ENCODE peak calls at places on chromosomes 2 and 18, in six cellular contexts. One of them, this sample, is unnamed.

GRCh38 chr18:67665266-67665665 is 148.7 kb upstream of the DSEL start:
- DNase-seq in mammary epithelial cell: peak; percentile 41
- DNase-seq in activated CD8-positive, alpha-beta T cell treated with anti-CD3 and anti-CD28 coated beads for 36 hours: no peak
- DNase-seq in astrocyte of the spinal cord: peak; percentile 34
- DNase-seq in left ventricle myocardium inferior: no peak
- DNase-seq in right atrium auricular region: no peak
- DNase-seq in this sample: no peak

GRCh38 chr18:36441426-36441870 is 143.9 kb downstream of the FHOD3 start:
- DNase-seq in mammary epithelial cell: no peak
- DNase-seq in activated CD8-positive, alpha-beta T cell treated with anti-CD3 and anti-CD28 coated beads for 36 hours: no peak
- DNase-seq in astrocyte of the spinal cord: peak; percentile 20
- DNase-seq in left ventricle myocardium inferior: no peak
- DNase-seq in right atrium auricular region: no peak
- DNase-seq in this sample: no peak

GRCh38 chr2:2273421-2273820 is 57.7 kb downstream of the MYT1L start:
- DNase-seq in mammary epithelial cell: no peak
- DNase-seq in activated CD8-positive, alpha-beta T cell treated with anti-CD3 and anti-CD28 coated beads for 36 hours: no peak
- DNase-seq in astrocyte of the spinal cord: no peak
- DNase-seq in left ventricle myocardium inferior: no peak
- DNase-seq in right atrium auricular region: no peak
- DNase-seq in this sample: no peak

GRCh38 chr2:42722328-42723190 is 41.4 kb downstream of the OXER1 start:
- DNase-seq in mammary epithelial cell: peak; percentile 72
- DNase-seq in activated CD8-positive, alpha-beta T cell treated with anti-CD3 and anti-CD28 coated beads for 36 hours: peak; percentile 71
- DNase-seq in astrocyte of the spinal cord: peak; percentile 86
- DNase-seq in left ventricle myocardium inferior: peak; percentile 18
- DNase-seq in right atrium auricular region: peak; percentile 82
- DNase-seq in this sample: peak; percentile 66

GRCh38 chr2:34099377-34099776 is 500.3 kb upstream of the FAM98A start:
- DNase-seq in mammary epithelial cell: no peak
- DNase-seq in activated CD8-positive, alpha-beta T cell treated with anti-CD3 and anti-CD28 coated beads for 36 hours: no peak
- DNase-seq in astrocyte of the spinal cord: no peak
- DNase-seq in left ventricle myocardium inferior: no peak
- DNase-seq in right atrium auricular region: no peak
- DNase-seq in this sample: no peak

GRCh38 chr2:217273851-217274250 is 414.0 kb upstream of the TNP1 start:
- DNase-seq in mammary epithelial cell: no peak
- DNase-seq in activated CD8-positive, alpha-beta T cell treated with anti-CD3 and anti-CD28 coated beads for 36 hours: no peak
- DNase-seq in astrocyte of the spinal cord: no peak
- DNase-seq in left ventricle myocardium inferior: no peak
- DNase-seq in right atrium auricular region: no peak
- DNase-seq in this sample: no peak

GRCh38 chr18:25503567-25504081 is 151.7 kb upstream of the ZNF521 start:
- DNase-seq in mammary epithelial cell: peak; percentile 55
- DNase-seq in activated CD8-positive, alpha-beta T cell treated with anti-CD3 and anti-CD28 coated beads for 36 hours: no peak
- DNase-seq in astrocyte of the spinal cord: peak; percentile 79
- DNase-seq in left ventricle myocardium inferior: peak; percentile 47
- DNase-seq in right atrium auricular region: peak; percentile 77
- DNase-seq in this sample: no peak

GRCh38 chr2:219402665-219403515 is 15.2 kb upstream of the DNPEP start:
- DNase-seq in mammary epithelial cell: peak; percentile 58
- DNase-seq in activated CD8-positive, alpha-beta T cell treated with anti-CD3 and anti-CD28 coated beads for 36 hours: peak; percentile 79
- DNase-seq in astrocyte of the spinal cord: peak; percentile 81
- DNase-seq in left ventricle myocardium inferior: no peak
- DNase-seq in right atrium auricular region: peak; percentile 80
- DNase-seq in this sample: peak; percentile 81

GRCh38 chr2:240420206-240420899 is 15.1 kb upstream of the GPC1 start:
- DNase-seq in mammary epithelial cell: no peak
- DNase-seq in activated CD8-positive, alpha-beta T cell treated with anti-CD3 and anti-CD28 coated beads for 36 hours: no peak
- DNase-seq in astrocyte of the spinal cord: no peak
- DNase-seq in left ventricle myocardium inferior: no peak
- DNase-seq in right atrium auricular region: no peak
- DNase-seq in this sample: no peak

GRCh38 chr2:170462433-170463205 is 252.5 kb upstream of the SP5 start:
- DNase-seq in mammary epithelial cell: no peak
- DNase-seq in activated CD8-positive, alpha-beta T cell treated with anti-CD3 and anti-CD28 coated beads for 36 hours: no peak
- DNase-seq in astrocyte of the spinal cord: no peak
- DNase-seq in left ventricle myocardium inferior: no peak
- DNase-seq in right atrium auricular region: no peak
- DNase-seq in this sample: no peak

GRCh38 chr2:229733606-229734205 is 19.4 kb upstream of the DNER start:
- DNase-seq in mammary epithelial cell: no peak
- DNase-seq in activated CD8-positive, alpha-beta T cell treated with anti-CD3 and anti-CD28 coated beads for 36 hours: no peak
- DNase-seq in astrocyte of the spinal cord: no peak
- DNase-seq in left ventricle myocardium inferior: no peak
- DNase-seq in right atrium auricular region: no peak
- DNase-seq in this sample: no peak

GRCh38 chr2:2851316-2851715 is 520.2 kb upstream of the MYT1L start:
- DNase-seq in mammary epithelial cell: no peak
- DNase-seq in activated CD8-positive, alpha-beta T cell treated with anti-CD3 and anti-CD28 coated beads for 36 hours: no peak
- DNase-seq in astrocyte of the spinal cord: no peak
- DNase-seq in left ventricle myocardium inferior: no peak
- DNase-seq in right atrium auricular region: no peak
- DNase-seq in this sample: no peak

GRCh38 chr2:25567406-25567805 is 106.0 kb downstream of the DTNB start:
- DNase-seq in mammary epithelial cell: peak; percentile 17
- DNase-seq in activated CD8-positive, alpha-beta T cell treated with anti-CD3 and anti-CD28 coated beads for 36 hours: peak; percentile 40
- DNase-seq in astrocyte of the spinal cord: peak; percentile 65
- DNase-seq in left ventricle myocardium inferior: no peak
- DNase-seq in right atrium auricular region: no peak
- DNase-seq in this sample: peak; percentile 69

GRCh38 chr18:27411911-27412310 is 226.8 kb upstream of the CHST9 start:
- DNase-seq in mammary epithelial cell: peak; percentile 60
- DNase-seq in activated CD8-positive, alpha-beta T cell treated with anti-CD3 and anti-CD28 coated beads for 36 hours: no peak
- DNase-seq in astrocyte of the spinal cord: peak; percentile 24
- DNase-seq in left ventricle myocardium inferior: no peak
- DNase-seq in right atrium auricular region: no peak
- DNase-seq in this sample: no peak

GRCh38 chr2:168002021-168002553 is 245.3 kb downstream of the STK39 start:
- DNase-seq in mammary epithelial cell: peak; percentile 60
- DNase-seq in activated CD8-positive, alpha-beta T cell treated with anti-CD3 and anti-CD28 coated beads for 36 hours: no peak
- DNase-seq in astrocyte of the spinal cord: peak; percentile 53
- DNase-seq in left ventricle myocardium inferior: no peak
- DNase-seq in right atrium auricular region: no peak
- DNase-seq in this sample: no peak

GRCh38 chr2:85760371-85760770 is 6.6 kb downstream of the ATOH8 start:
- DNase-seq in mammary epithelial cell: no peak
- DNase-seq in activated CD8-positive, alpha-beta T cell treated with anti-CD3 and anti-CD28 coated beads for 36 hours: no peak
- DNase-seq in astrocyte of the spinal cord: no peak
- DNase-seq in left ventricle myocardium inferior: no peak
- DNase-seq in right atrium auricular region: no peak
- DNase-seq in this sample: no peak

GRCh38 chr2:191692502-191693115 is 14.7 kb downstream of the NABP1 start:
- DNase-seq in mammary epithelial cell: no peak
- DNase-seq in activated CD8-positive, alpha-beta T cell treated with anti-CD3 and anti-CD28 coated beads for 36 hours: no peak
- DNase-seq in astrocyte of the spinal cord: no peak
- DNase-seq in left ventricle myocardium inferior: no peak
- DNase-seq in right atrium auricular region: no peak
- DNase-seq in this sample: no peak

GRCh38 chr2:43305006-43305405 is 78.6 kb upstream of the ZFP36L2 start:
- DNase-seq in mammary epithelial cell: no peak
- DNase-seq in activated CD8-positive, alpha-beta T cell treated with anti-CD3 and anti-CD28 coated beads for 36 hours: no peak
- DNase-seq in astrocyte of the spinal cord: no peak
- DNase-seq in left ventricle myocardium inferior: no peak
- DNase-seq in right atrium auricular region: peak; percentile 76
- DNase-seq in this sample: no peak

GRCh38 chr2:84942964-84943421 is 28.0 kb upstream of the KCMF1 start:
- DNase-seq in mammary epithelial cell: peak; percentile 62
- DNase-seq in activated CD8-positive, alpha-beta T cell treated with anti-CD3 and anti-CD28 coated beads for 36 hours: peak; percentile 24
- DNase-seq in astrocyte of the spinal cord: no peak
- DNase-seq in left ventricle myocardium inferior: no peak
- DNase-seq in right atrium auricular region: no peak
- DNase-seq in this sample: peak; percentile 56

DNA sequence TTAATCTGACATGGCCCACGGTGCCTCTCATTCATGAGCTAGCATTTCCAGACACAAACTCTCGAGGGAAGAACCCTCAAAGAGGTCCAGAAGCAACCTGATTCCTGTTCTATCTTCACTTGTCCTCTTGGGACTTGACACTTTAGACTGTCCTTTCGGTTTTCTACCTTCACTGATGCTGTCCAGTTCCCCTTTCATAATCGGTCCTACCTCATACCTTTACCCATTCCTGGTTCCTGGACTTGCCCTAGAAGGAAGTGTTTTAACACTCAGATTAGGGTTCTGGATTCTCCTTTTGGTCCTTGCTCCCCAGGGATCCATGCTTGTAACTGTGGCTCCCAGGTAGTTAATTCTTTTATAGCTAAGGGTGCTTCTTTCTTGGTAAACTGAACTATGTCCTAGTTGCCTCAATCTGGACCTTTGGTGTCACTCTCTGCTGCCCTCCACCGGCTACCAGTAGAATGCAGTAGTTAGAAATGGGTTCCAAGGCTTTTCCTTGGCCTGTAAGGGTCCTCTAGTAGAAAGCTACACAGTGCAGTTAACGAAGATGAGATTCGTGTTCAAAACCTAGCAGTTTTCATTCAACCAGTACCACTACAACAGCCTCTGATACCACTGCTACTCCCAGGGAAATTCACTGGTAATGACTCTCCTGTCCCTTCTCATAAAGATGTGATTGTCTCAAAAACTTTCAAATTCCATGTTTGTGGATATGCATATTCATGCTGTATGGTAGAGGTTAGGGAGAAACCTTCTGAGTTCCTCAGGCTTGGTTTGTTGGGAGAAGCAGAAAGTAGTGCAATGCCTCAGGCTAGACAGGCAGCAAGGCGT is 178.1 kb upstream of the CYP26B1 start:
- DNase-seq in mammary epithelial cell: no peak
- DNase-seq in activated CD8-positive, alpha-beta T cell treated with anti-CD3 and anti-CD28 coated beads for 36 hours: peak; percentile 23
- DNase-seq in astrocyte of the spinal cord: no peak
- DNase-seq in left ventricle myocardium inferior: no peak
- DNase-seq in right atrium auricular region: no peak
- DNase-seq in this sample: peak; percentile 8
- TF ChIP-seq CTCF in mammary epithelial cell: peak; percentile 75
- TF ChIP-seq CTCF in activated CD8-positive, alpha-beta T cell treated with anti-CD3 and anti-CD28 coated beads for 36 hours: peak; percentile 63
- TF ChIP-seq CTCF in astrocyte of the spinal cord: peak; percentile 59
- TF ChIP-seq CTCF in left ventricle myocardium inferior: peak; percentile 61
- TF ChIP-seq CTCF in right atrium auricular region: peak; percentile 61
- TF ChIP-seq CTCF in this sample: peak; percentile 53

DNA sequence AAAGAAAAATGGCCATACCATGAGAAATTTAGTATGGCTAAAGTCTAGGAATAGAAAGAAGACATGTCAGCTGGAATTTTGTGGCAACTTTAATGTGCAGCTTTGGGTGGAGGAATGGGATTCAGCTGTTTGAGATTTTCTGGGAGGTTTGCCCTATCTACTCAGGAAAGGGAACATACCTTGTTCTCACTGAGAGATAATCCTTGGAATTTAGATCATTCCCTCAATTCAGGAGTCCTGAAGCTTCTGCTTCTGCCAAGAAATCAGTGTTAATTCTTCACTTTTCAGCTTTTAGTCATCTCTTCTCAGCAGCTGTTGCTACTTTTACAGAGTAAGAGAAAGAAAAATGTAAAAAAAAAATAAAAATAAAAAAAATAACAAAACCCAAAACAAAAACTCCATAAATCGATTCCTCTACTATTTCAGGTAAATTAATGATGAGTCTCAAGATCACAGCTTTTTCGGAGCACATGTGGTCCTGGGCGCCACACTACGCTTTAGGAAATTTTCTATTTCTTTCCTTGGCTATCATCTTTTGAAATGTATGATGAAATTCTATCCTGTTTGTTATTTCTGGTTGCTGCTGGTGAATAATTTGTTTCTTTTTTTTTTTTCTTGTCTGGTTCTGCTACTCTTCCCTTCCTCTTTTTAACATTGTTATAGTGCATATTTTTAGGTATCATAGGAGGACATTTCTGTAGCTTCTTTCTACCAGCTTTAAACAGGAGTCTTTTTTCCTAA is 18.8 kb upstream of the BAZ2B start:
- DNase-seq in mammary epithelial cell: no peak
- DNase-seq in activated CD8-positive, alpha-beta T cell treated with anti-CD3 and anti-CD28 coated beads for 36 hours: no peak
- DNase-seq in astrocyte of the spinal cord: peak; percentile 25
- DNase-seq in left ventricle myocardium inferior: no peak
- DNase-seq in right atrium auricular region: no peak
- DNase-seq in this sample: no peak
- TF ChIP-seq CTCF in mammary epithelial cell: no peak
- TF ChIP-seq CTCF in activated CD8-positive, alpha-beta T cell treated with anti-CD3 and anti-CD28 coated beads for 36 hours: no peak
- TF ChIP-seq CTCF in astrocyte of the spinal cord: no peak
- TF ChIP-seq CTCF in left ventricle myocardium inferior: no peak
- TF ChIP-seq CTCF in right atrium auricular region: no peak
- TF ChIP-seq CTCF in this sample: no peak

GRCh38 chr2:227796044-227796780 is 17.4 kb upstream of the CCL20 start:
- DNase-seq in mammary epithelial cell: peak; percentile 52
- DNase-seq in activated CD8-positive, alpha-beta T cell treated with anti-CD3 and anti-CD28 coated beads for 36 hours: no peak
- DNase-seq in astrocyte of the spinal cord: no peak
- DNase-seq in left ventricle myocardium inferior: no peak
- DNase-seq in right atrium auricular region: no peak
- DNase-seq in this sample: no peak
- TF ChIP-seq CTCF in mammary epithelial cell: no peak
- TF ChIP-seq CTCF in activated CD8-positive, alpha-beta T cell treated with anti-CD3 and anti-CD28 coated beads for 36 hours: no peak
- TF ChIP-seq CTCF in astrocyte of the spinal cord: no peak
- TF ChIP-seq CTCF in left ventricle myocardium inferior: no peak
- TF ChIP-seq CTCF in right atrium auricular region: no peak
- TF ChIP-seq CTCF in this sample: no peak

GRCh38 chr2:237745250-237745613 is 53.3 kb upstream of the RBM44 start:
- DNase-seq in mammary epithelial cell: no peak
- DNase-seq in activated CD8-positive, alpha-beta T cell treated with anti-CD3 and anti-CD28 coated beads for 36 hours: no peak
- DNase-seq in astrocyte of the spinal cord: no peak
- DNase-seq in left ventricle myocardium inferior: no peak
- DNase-seq in right atrium auricular region: no peak
- DNase-seq in this sample: no peak
- TF ChIP-seq CTCF in mammary epithelial cell: no peak
- TF ChIP-seq CTCF in activated CD8-positive, alpha-beta T cell treated with anti-CD3 and anti-CD28 coated beads for 36 hours: peak; percentile 15
- TF ChIP-seq CTCF in astrocyte of the spinal cord: no peak
- TF ChIP-seq CTCF in left ventricle myocardium inferior: no peak
- TF ChIP-seq CTCF in right atrium auricular region: no peak
- TF ChIP-seq CTCF in this sample: no peak

This sample was measured in GM13976.